ENCODE peak calls at places on chromosome 5, in five cellular contexts. R, M, T, O and I are unnamed samples.

GRCh38 chr5:96968614-96969013 is 32.7 kb downstream of the LNPEP start:
- DNase-seq in O (no peak), M (no peak), T (no peak), R (no peak), I (no peak)

GRCh38 chr5:36344900-36345299 is 43.2 kb upstream of the RANBP3L start:
- DNase-seq in T (no peak), M (no peak), O (no peak), R (no peak), I (no peak)

GRCh38 chr5:79305706-79306105 is 69.8 kb downstream of the JMY start:
- DNase-seq in M (no peak), T (no peak), R (no peak), O (no peak), I (no peak)

GRCh38 chr5:133867851-133868545 is 100.4 kb downstream of the C5orf15 start:
- DNase-seq in M (no peak), O (no peak), R (no peak), T (no peak), I (no peak)

GRCh38 chr5:36704131-36704530 is 97.7 kb downstream of the SLC1A3 start:
- DNase-seq in R (no peak), T (no peak), M (no peak), O (no peak), I (no peak)

GRCh38 chr5:56585973-56586740 is 229.2 kb upstream of the MAP3K1 start:
- DNase-seq in M (peak; percentile 23), T (no peak), R (no peak), O (no peak), I (no peak)

GRCh38 chr5:102959055-102959454 is 160.9 kb downstream of the GIN1 start:
- DNase-seq in M (no peak), T (peak; percentile 94), O (no peak), R (no peak), I (no peak)

GRCh38 chr5:144024601-144025000 is 145.9 kb downstream of the YIPF5 start:
- DNase-seq in O (no peak), M (no peak), T (no peak), R (no peak), I (no peak)

GRCh38 chr5:10307206-10308148 is at the start of gene CMBL:
- DNase-seq in O (no peak), M (peak; percentile 45), T (peak; percentile 70), R (peak; percentile 61), I (peak; percentile 77)

GRCh38 chr5:151686673-151687378 is at the start of gene SPARC:
- DNase-seq in R (no peak), T (peak; percentile 94), M (peak; percentile 67), O (peak; percentile 79), I (peak; percentile 56)

GRCh38 chr5:116532762-116533525 is 41.7 kb downstream of the SEMA6A start:
- DNase-seq in T (no peak), R (no peak), M (no peak), O (no peak), I (no peak)

GRCh38 chr5:78182838-78183237 is 111.7 kb downstream of the AP3B1 start:
- DNase-seq in T (no peak), M (no peak), R (no peak), O (no peak), I (peak; percentile 27)

GRCh38 chr5:78190402-78190801 is 104.1 kb downstream of the AP3B1 start:
- DNase-seq in T (no peak), O (no peak), R (no peak), M (no peak), I (no peak)

DNA sequence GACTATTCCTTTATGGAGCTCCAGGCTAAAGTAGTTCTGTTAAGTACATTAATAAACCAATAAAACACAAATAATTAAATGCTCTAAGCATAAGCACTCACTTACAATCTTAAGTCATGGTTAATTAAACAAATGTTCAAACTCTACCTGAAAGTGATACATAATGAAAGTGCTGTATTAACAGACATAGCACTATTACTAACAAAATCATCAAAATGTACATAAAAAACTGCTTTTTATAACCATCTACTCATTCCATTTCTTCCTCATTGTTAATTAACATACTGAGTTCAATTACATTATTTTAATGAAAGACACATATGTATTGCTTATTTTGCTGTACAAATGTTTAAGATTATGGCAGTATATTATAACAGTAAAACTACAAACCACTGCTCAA is 107.3 kb downstream of the AP3B1 start:
- DNase-seq in T (no peak), R (no peak), O (no peak), M (no peak), I (no peak)
- TF ChIP-seq CTCF in T (no peak), R (no peak), O (no peak), M (no peak), I (no peak)

DNA sequence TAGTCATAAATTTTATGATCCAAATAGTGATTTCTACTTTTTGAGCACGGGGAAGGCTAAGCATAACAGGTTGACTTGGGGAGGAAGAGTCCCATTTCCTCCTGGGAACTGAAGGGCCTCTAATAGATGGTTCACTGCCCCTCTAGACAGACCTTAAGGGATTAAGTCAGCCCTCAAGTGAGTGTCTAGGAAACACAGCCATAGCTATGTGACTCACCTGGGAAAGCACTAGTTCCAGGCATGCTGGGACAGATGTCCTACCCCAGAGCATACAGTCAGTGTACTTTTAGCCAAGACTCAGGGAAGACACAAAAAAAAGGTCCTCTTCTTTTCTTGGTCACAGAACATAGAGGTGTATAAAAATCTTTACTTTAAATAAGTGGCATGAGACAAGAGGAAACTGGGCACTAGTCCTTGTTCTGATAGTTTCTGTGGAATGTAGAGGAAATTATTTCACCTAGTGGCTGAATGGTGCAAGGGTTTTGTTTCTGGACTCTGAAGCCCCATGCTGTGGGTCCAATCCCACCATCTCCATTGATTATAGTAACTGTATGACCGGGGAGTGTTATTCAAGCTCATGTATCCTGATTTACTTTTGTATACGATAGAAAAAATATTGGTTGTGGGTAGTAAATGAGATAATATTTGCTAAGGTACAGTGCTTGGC is 86.0 kb downstream of the NREP start:
- DNase-seq in R (no peak), O (no peak), M (no peak), T (no peak), I (no peak)
- TF ChIP-seq CTCF in R (no peak), O (no peak), M (no peak), T (peak; percentile 2), I (no peak)

GRCh38 chr5:66757834-66758396 is 161.7 kb downstream of the MAST4 start:
- DNase-seq in R (no peak), T (no peak), M (no peak), O (no peak), I (no peak)

GRCh38 chr5:66757219-66757833 is 161.1 kb downstream of the MAST4 start:
- DNase-seq in T (peak; percentile 77), O (no peak), R (peak; percentile 27), M (peak; percentile 73), I (peak; percentile 39)
- TF ChIP-seq CTCF in T (peak; percentile 42), O (no peak), R (peak; percentile 77), M (peak; percentile 31), I (peak; percentile 37)

GRCh38 chr5:73180561-73180960 is 7.6 kb downstream of the TMEM174 start:
- DNase-seq in O (no peak), R (no peak), T (peak; percentile 28), M (no peak), I (no peak)
- TF ChIP-seq CTCF in O (no peak), R (no peak), T (no peak), M (no peak), I (no peak)

GRCh38 chr5:150396247-150396646 is 16.5 kb downstream of the CD74 start:
- DNase-seq in M (no peak), O (no peak), T (no peak), R (no peak), I (no peak)

GRCh38 chr5:150400020-150400326 is 12.7 kb downstream of the CD74 start:
- DNase-seq in R (peak; percentile 15), T (no peak), O (no peak), M (no peak), I (no peak)

GRCh38 chr5:150399158-150400019 is 13.3 kb downstream of the CD74 start:
- DNase-seq in O (no peak), T (no peak), M (no peak), R (peak; percentile 50), I (no peak)

GRCh38 chr5:150398432-150399157 is 14.1 kb downstream of the CD74 start:
- DNase-seq in M (no peak), T (no peak), R (peak; percentile 71), O (no peak), I (peak; percentile 30)

DNA sequence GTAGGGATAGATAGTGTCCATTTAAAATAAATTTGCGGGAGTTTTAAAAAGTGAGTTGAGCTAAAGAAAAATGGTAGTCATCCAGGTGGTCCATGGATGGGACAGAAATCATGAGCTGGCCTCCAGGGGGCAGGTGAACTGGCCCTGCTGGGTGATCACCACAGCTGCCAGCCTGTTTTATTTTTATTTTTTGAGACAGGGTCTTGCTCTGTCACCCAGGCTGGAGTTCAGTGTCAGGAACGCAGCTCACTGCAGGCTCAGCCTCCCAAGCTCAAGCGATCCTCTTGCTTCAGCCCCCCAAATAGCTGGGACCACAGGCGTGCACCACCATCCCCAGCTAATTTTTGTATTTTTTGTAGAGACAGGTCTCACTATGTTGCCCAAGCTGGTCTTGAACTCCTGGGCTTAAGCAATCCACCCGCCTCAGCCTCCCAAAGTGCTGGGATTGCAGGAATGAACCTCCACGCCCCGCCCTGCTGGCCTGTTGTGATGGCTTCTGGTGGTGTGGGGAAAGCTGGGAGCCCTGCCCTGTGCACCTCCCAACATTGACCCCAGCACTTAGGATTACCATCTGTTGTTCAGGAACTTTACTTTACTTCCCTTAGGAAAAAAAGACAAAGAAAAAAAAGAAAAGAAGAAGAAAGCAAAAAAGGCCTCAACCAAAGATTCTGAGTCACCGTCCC is 14.8 kb downstream of the CD74 start:
- DNase-seq in T (no peak), M (no peak), R (peak; percentile 23), O (no peak), I (no peak)
- TF ChIP-seq CTCF in T (peak; percentile 14), M (no peak), R (peak; percentile 11), O (no peak), I (no peak)

GRCh38 chr5:179822059-179822432 is 1.3 kb downstream of the SQSTM1 start:
- DNase-seq in O (no peak), M (no peak), R (no peak), T (no peak), I (no peak)

GRCh38 chr5:179819296-179820126 is 1.2 kb upstream of the SQSTM1 start:
- DNase-seq in M (peak; percentile 79), T (peak; percentile 66), R (peak; percentile 63), O (peak; percentile 42), I (peak; percentile 77)

GRCh38 chr5:179820127-179820482 is 600 bp upstream of the SQSTM1 start:
- DNase-seq in R (no peak), O (no peak), T (no peak), M (no peak), I (no peak)

GRCh38 chr5:179821298-179822058 is 773 bp downstream of the SQSTM1 start:
- DNase-seq in T (peak; percentile 97), R (peak; percentile 92), O (peak; percentile 90), M (peak; percentile 99), I (peak; percentile 97)

DNA sequence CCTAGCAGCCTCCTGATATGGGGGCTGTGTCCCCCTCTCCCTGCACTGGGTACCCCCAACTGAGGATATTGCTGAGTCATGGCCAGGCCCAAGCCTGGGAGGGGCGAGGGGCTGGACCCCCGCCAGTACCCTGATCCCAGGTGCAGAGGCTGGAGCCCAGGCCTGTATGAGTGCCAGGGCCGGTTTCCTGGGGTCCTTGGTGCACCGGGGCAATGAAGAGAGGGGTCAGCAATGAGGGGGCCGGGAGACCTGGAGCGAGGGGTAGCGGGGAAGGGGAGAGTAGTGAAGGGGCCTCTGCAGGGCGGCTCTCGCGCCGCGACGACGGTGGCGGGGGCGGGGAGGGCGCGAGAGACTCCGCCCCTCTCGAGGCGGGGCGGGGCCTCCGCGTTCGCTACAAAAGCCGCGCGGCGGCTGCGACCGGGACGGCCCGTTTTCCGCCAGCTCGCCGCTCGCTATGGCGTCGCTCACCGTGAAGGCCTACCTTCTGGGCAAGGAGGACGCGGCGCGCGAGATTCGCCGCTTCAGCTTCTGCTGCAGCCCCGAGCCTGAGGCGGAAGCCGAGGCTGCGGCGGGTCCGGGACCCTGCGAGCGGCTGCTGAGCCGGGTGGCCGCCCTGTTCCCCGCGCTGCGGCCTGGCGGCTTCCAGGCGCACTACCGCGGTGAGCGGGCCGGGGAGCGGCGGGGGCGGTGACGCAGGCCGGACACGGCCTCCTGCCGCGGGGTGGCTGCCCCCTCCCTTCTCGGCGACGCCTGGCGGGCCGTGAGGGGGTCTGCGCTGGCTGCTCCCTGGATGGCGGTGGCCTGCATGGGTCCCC is at the start of gene SQSTM1:
- DNase-seq in O (no peak), M (peak; percentile 80), T (peak; percentile 82), R (peak; percentile 95), I (peak; percentile 88)
- TF ChIP-seq CTCF in O (peak; percentile 50), M (no peak), T (peak; percentile 4), R (no peak), I (peak; percentile 32)